ENCODE peak calls at places on chromosomes 12 and 14, in four cellular contexts. One of them, this sample, is unnamed.

GRCh38 chr12:121787063-121787774 is 6.3 kb downstream of the RHOF start:
- DNase-seq in esophagus muscularis mucosa: no peak
- DNase-seq in NB4: no peak
- DNase-seq in esophagus squamous epithelium: no peak
- DNase-seq in this sample: no peak

GRCh38 chr12:108731105-108731865 is at the start of gene CORO1C:
- DNase-seq in esophagus muscularis mucosa: peak
- DNase-seq in NB4: peak
- DNase-seq in esophagus squamous epithelium: peak
- DNase-seq in this sample: peak

GRCh38 chr14:106808907-106809306 is 1282.5 kb downstream of the TMEM121 start:
- DNase-seq in esophagus muscularis mucosa: no peak
- DNase-seq in NB4: no peak
- DNase-seq in esophagus squamous epithelium: no peak
- DNase-seq in this sample: no peak

GRCh38 chr14:89144642-89145041 is 272.4 kb downstream of the FOXN3 start:
- DNase-seq in esophagus muscularis mucosa: no peak
- DNase-seq in NB4: no peak
- DNase-seq in esophagus squamous epithelium: no peak
- DNase-seq in this sample: no peak

GRCh38 chr12:27477049-27477448 is 30.5 kb downstream of the SMCO2 start:
- DNase-seq in esophagus muscularis mucosa: no peak
- DNase-seq in NB4: no peak
- DNase-seq in esophagus squamous epithelium: no peak
- DNase-seq in this sample: no peak

GRCh38 chr14:78997811-78998210 is 827.6 kb downstream of the NRXN3 start:
- DNase-seq in esophagus muscularis mucosa: no peak
- DNase-seq in NB4: no peak
- DNase-seq in esophagus squamous epithelium: no peak
- DNase-seq in this sample: no peak

GRCh38 chr12:49930515-49931288 is 19.8 kb upstream of the AQP2 start:
- DNase-seq in esophagus muscularis mucosa: no peak
- DNase-seq in NB4: no peak
- DNase-seq in esophagus squamous epithelium: no peak
- DNase-seq in this sample: no peak

GRCh38 chr12:51759175-51759574 is 89.3 kb downstream of the FIGNL2 start:
- DNase-seq in esophagus muscularis mucosa: no peak
- DNase-seq in NB4: no peak
- DNase-seq in esophagus squamous epithelium: no peak
- DNase-seq in this sample: no peak

GRCh38 chr12:27193854-27194544 is 50.1 kb upstream of the STK38L start:
- DNase-seq in esophagus muscularis mucosa: no peak
- DNase-seq in NB4: no peak
- DNase-seq in esophagus squamous epithelium: no peak
- DNase-seq in this sample: no peak

GRCh38 chr12:38149395-38150073 is 167.0 kb upstream of the ALG10B start:
- DNase-seq in esophagus muscularis mucosa: peak
- DNase-seq in NB4: no peak
- DNase-seq in esophagus squamous epithelium: no peak
- DNase-seq in this sample: no peak

GRCh38 chr14:92401561-92401960 is 78.6 kb downstream of the SLC24A4 start:
- DNase-seq in esophagus muscularis mucosa: no peak
- DNase-seq in NB4: no peak
- DNase-seq in esophagus squamous epithelium: no peak
- DNase-seq in this sample: no peak

GRCh38 chr12:103806807-103807206 is 34.2 kb downstream of the NT5DC3 start:
- DNase-seq in esophagus muscularis mucosa: no peak
- DNase-seq in NB4: peak
- DNase-seq in esophagus squamous epithelium: no peak
- DNase-seq in this sample: no peak

GRCh38 chr14:34628681-34629135 is 1.2 kb downstream of the SNX6 start:
- DNase-seq in esophagus muscularis mucosa: no peak
- DNase-seq in NB4: no peak
- DNase-seq in esophagus squamous epithelium: no peak
- DNase-seq in this sample: peak

GRCh38 chr12:132404956-132405741 is 75.8 kb upstream of the GALNT9 start:
- DNase-seq in esophagus muscularis mucosa: no peak
- DNase-seq in NB4: no peak
- DNase-seq in esophagus squamous epithelium: no peak
- DNase-seq in this sample: no peak

GRCh38 chr12:106228320-106228710 is 19.5 kb downstream of the CKAP4 start:
- DNase-seq in esophagus muscularis mucosa: no peak
- DNase-seq in NB4: no peak
- DNase-seq in esophagus squamous epithelium: no peak
- DNase-seq in this sample: no peak

GRCh38 chr14:78637489-78637888 is 467.3 kb downstream of the NRXN3 start:
- DNase-seq in esophagus muscularis mucosa: no peak
- DNase-seq in NB4: no peak
- DNase-seq in esophagus squamous epithelium: no peak
- DNase-seq in this sample: no peak

GRCh38 chr12:25013061-25013460 is 64.2 kb upstream of the BCAT1 start:
- DNase-seq in esophagus muscularis mucosa: no peak
- DNase-seq in NB4: no peak
- DNase-seq in esophagus squamous epithelium: no peak
- DNase-seq in this sample: no peak

GRCh38 chr14:23604675-23605170 is 26.1 kb upstream of the JPH4 start:
- DNase-seq in esophagus muscularis mucosa: no peak
- DNase-seq in NB4: no peak
- DNase-seq in esophagus squamous epithelium: no peak
- DNase-seq in this sample: no peak

GRCh38 chr14:61456720-61457119 is 135.3 kb downstream of the PRKCH start:
- DNase-seq in esophagus muscularis mucosa: peak
- DNase-seq in NB4: peak
- DNase-seq in esophagus squamous epithelium: no peak
- DNase-seq in this sample: peak

GRCh38 chr12:78700565-78700964 is 164.0 kb upstream of the SYT1 start:
- DNase-seq in esophagus muscularis mucosa: no peak
- DNase-seq in NB4: no peak
- DNase-seq in esophagus squamous epithelium: no peak
- DNase-seq in this sample: no peak

GRCh38 chr12:124646385-124647230 is 79.2 kb upstream of the NCOR2 start:
- DNase-seq in esophagus muscularis mucosa: no peak
- DNase-seq in NB4: peak
- DNase-seq in esophagus squamous epithelium: no peak
- DNase-seq in this sample: no peak

GRCh38 chr12:47709277-47710048 is 3.6 kb upstream of the RPAP3 start:
- DNase-seq in esophagus muscularis mucosa: peak
- DNase-seq in NB4: peak
- DNase-seq in esophagus squamous epithelium: no peak
- DNase-seq in this sample: no peak

GRCh38 chr14:101471723-101472517 is 89.4 kb upstream of the DIO3 start:
- DNase-seq in esophagus muscularis mucosa: no peak
- DNase-seq in NB4: no peak
- DNase-seq in esophagus squamous epithelium: no peak
- DNase-seq in this sample: no peak

GRCh38 chr12:14776236-14776959 is 26.9 kb downstream of the WBP11 start:
- DNase-seq in esophagus muscularis mucosa: no peak
- DNase-seq in NB4: peak
- DNase-seq in esophagus squamous epithelium: no peak
- DNase-seq in this sample: peak

GRCh38 chr12:65922077-65922476 is 97.8 kb downstream of the HMGA2 start:
- DNase-seq in esophagus muscularis mucosa: no peak
- DNase-seq in NB4: no peak
- DNase-seq in esophagus squamous epithelium: no peak
- DNase-seq in this sample: no peak

GRCh38 chr12:40286583-40286982 is 61.8 kb downstream of the LRRK2 start:
- DNase-seq in esophagus muscularis mucosa: no peak
- DNase-seq in NB4: no peak
- DNase-seq in esophagus squamous epithelium: no peak
- DNase-seq in this sample: no peak

GRCh38 chr14:23910081-23910875 is 43.3 kb upstream of the DHRS4 start:
- DNase-seq in esophagus muscularis mucosa: no peak
- DNase-seq in NB4: peak
- DNase-seq in esophagus squamous epithelium: no peak
- DNase-seq in this sample: peak

GRCh38 chr14:101115652-101116051 is 212.1 kb upstream of the RTL1 start:
- DNase-seq in esophagus muscularis mucosa: peak
- DNase-seq in NB4: no peak
- DNase-seq in esophagus squamous epithelium: no peak
- DNase-seq in this sample: no peak

GRCh38 chr14:81472096-81472800 is 61.4 kb downstream of the SEL1L start:
- DNase-seq in esophagus muscularis mucosa: no peak
- DNase-seq in NB4: no peak
- DNase-seq in esophagus squamous epithelium: no peak
- DNase-seq in this sample: no peak

DNA sequence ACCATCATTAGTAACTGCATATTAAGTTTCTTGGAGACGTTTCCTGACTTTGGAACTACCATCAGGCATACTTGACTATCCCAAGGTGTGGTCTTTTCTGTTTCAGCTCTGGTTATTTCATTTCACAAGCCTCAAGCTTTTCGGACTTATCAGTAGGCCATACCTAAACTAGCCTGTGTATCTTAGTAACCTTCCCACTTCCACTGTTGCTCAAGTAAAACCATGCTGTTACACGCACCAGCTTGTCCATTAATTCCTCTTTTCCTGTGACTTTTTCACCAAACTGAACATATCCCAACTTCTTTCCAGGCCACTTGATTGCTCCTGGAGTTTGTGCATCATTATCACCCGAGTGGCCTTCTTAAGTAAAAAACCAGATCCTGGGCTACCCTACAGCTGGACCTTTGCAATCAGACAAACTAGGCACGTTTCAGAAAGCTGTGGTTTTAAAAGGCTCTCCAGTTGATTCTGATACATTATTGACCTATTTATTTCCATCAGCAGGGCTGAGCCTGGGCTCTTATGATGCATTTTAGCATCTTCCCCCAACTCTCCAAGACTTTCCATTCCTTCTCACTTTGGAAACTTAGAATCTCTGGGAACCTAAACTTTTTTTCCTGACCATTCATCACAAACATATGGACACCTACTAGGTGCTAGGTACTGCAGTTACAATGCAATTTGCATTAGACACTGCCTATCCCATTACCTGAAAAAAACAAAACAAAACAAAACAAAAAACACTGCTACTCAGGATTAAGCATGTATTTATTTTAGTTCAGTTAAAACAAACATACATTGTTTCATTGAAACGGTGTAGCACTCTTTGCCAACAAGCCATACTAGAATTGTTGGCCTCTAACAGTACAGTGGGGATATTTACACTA is 14.9 kb downstream of the SLC38A2 start:
- DNase-seq in esophagus muscularis mucosa: no peak
- DNase-seq in NB4: peak
- DNase-seq in esophagus squamous epithelium: no peak
- DNase-seq in this sample: no peak
- TF ChIP-seq POLR2A in esophagus muscularis mucosa: no peak
- TF ChIP-seq POLR2A in NB4: peak
- TF ChIP-seq POLR2A in esophagus squamous epithelium: no peak
- TF ChIP-seq POLR2A in this sample: peak

DNA sequence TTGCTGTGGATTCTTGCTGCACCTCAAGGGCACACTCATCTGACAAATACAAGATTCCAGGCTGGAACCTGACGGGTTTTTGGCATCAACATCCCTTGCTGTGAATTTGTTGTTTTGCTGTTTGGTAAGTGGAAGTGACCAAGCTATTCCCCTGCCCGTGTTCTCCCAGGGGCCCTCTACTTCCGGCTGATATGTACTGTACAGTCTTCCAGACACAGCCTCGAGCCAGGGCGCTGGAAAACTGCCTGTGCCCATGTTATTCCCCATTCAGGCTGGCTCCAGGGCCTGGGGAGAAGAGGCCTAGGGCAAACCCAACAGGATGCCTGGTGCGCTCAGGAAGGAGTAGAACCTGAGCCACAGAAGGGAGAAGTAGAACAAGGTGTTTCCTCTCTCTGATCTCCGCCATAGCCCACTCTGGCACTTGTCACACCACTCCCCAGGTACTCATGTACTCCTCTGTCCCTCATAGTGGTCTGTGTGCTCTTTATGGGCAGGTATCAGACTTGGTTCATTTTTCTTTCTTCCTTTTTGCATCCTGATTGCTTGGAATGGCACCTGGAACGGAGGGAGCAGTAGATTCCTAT is 67.8 kb upstream of the LTA4H start:
- DNase-seq in esophagus muscularis mucosa: no peak
- DNase-seq in NB4: no peak
- DNase-seq in esophagus squamous epithelium: no peak
- DNase-seq in this sample: no peak
- TF ChIP-seq POLR2A in esophagus muscularis mucosa: no peak
- TF ChIP-seq POLR2A in NB4: no peak
- TF ChIP-seq POLR2A in esophagus squamous epithelium: no peak
- TF ChIP-seq POLR2A in this sample: no peak

GRCh38 chr14:95218472-95219193 is 61.3 kb upstream of the DICER1 start:
- DNase-seq in esophagus muscularis mucosa: no peak
- DNase-seq in NB4: no peak
- DNase-seq in esophagus squamous epithelium: no peak
- DNase-seq in this sample: no peak
- TF ChIP-seq POLR2A in esophagus muscularis mucosa: no peak
- TF ChIP-seq POLR2A in NB4: no peak
- TF ChIP-seq POLR2A in esophagus squamous epithelium: no peak
- TF ChIP-seq POLR2A in this sample: no peak

GRCh38 chr14:25009891-25010290 is 40.1 kb downstream of the STXBP6 start:
- DNase-seq in esophagus muscularis mucosa: no peak
- DNase-seq in NB4: no peak
- DNase-seq in esophagus squamous epithelium: no peak
- DNase-seq in this sample: no peak
- TF ChIP-seq POLR2A in esophagus muscularis mucosa: no peak
- TF ChIP-seq POLR2A in NB4: no peak
- TF ChIP-seq POLR2A in esophagus squamous epithelium: no peak
- TF ChIP-seq POLR2A in this sample: no peak

GRCh38 chr14:35826952-35827416 is 846 bp downstream of the BRMS1L start:
- DNase-seq in esophagus muscularis mucosa: no peak
- DNase-seq in NB4: no peak
- DNase-seq in esophagus squamous epithelium: no peak
- DNase-seq in this sample: no peak

GRCh38 chr14:35829449-35829848 is 3.3 kb downstream of the BRMS1L start:
- DNase-seq in esophagus muscularis mucosa: no peak
- DNase-seq in NB4: no peak
- DNase-seq in esophagus squamous epithelium: no peak
- DNase-seq in this sample: no peak

GRCh38 chr14:35827678-35828472 is 1.7 kb downstream of the BRMS1L start:
- DNase-seq in esophagus muscularis mucosa: no peak
- DNase-seq in NB4: no peak
- DNase-seq in esophagus squamous epithelium: no peak
- DNase-seq in this sample: no peak

GRCh38 chr14:35825968-35826217 is 245 bp upstream of the BRMS1L start:
- DNase-seq in esophagus muscularis mucosa: no peak
- DNase-seq in NB4: no peak
- DNase-seq in esophagus squamous epithelium: no peak
- DNase-seq in this sample: no peak

GRCh38 chr14:35826218-35826951 is at the start of gene BRMS1L:
- DNase-seq in esophagus muscularis mucosa: peak
- DNase-seq in NB4: peak
- DNase-seq in esophagus squamous epithelium: peak
- DNase-seq in this sample: peak
- TF ChIP-seq POLR2A in esophagus muscularis mucosa: peak
- TF ChIP-seq POLR2A in NB4: peak
- TF ChIP-seq POLR2A in esophagus squamous epithelium: no peak
- TF ChIP-seq POLR2A in this sample: peak